ENCODE peak calls at places on chromosomes 16 and 17, in ten cellular contexts. One of them, this sample, is unnamed.

GRCh38 chr16:6977906-6978305 is 354.7 kb upstream of the RBFOX1 start:
- DNase-seq in fibroblast of pulmonary artery: no peak
- DNase-seq in AG20443: no peak
- DNase-seq in anterior cingulate cortex: no peak
- DNase-seq in RWPE1: no peak
- DNase-seq in HFFc6: no peak
- DNase-seq in stromal cell of bone marrow: no peak
- DNase-seq in KBM-7: no peak
- DNase-seq in HCEC 1CT: no peak
- DNase-seq in progenitor cell of endocrine pancreas: no peak
- DNase-seq in this sample: no peak

GRCh38 chr16:49700928-49701685 is 154.8 kb downstream of the ZNF423 start:
- DNase-seq in RWPE1: no peak
- DNase-seq in HFFc6: no peak
- DNase-seq in anterior cingulate cortex: no peak
- DNase-seq in stromal cell of bone marrow: peak
- DNase-seq in fibroblast of pulmonary artery: peak
- DNase-seq in HCEC 1CT: no peak
- DNase-seq in progenitor cell of endocrine pancreas: no peak
- DNase-seq in AG20443: no peak
- DNase-seq in KBM-7: no peak
- DNase-seq in this sample: no peak

GRCh38 chr17:74864866-74865395 is 5.2 kb upstream of the GRIN2C start:
- DNase-seq in anterior cingulate cortex: peak
- DNase-seq in RWPE1: peak
- DNase-seq in AG20443: peak
- DNase-seq in progenitor cell of endocrine pancreas: peak
- DNase-seq in fibroblast of pulmonary artery: peak
- DNase-seq in HCEC 1CT: peak
- DNase-seq in stromal cell of bone marrow: peak
- DNase-seq in HFFc6: peak
- DNase-seq in KBM-7: peak
- DNase-seq in this sample: no peak

GRCh38 chr16:82756283-82756599 is 129.5 kb downstream of the CDH13 start:
- DNase-seq in RWPE1: no peak
- DNase-seq in HCEC 1CT: peak
- DNase-seq in progenitor cell of endocrine pancreas: no peak
- DNase-seq in fibroblast of pulmonary artery: peak
- DNase-seq in KBM-7: no peak
- DNase-seq in HFFc6: peak
- DNase-seq in AG20443: peak
- DNase-seq in stromal cell of bone marrow: no peak
- DNase-seq in anterior cingulate cortex: no peak
- DNase-seq in this sample: no peak

GRCh38 chr17:81967244-81967532 is 6.2 kb upstream of the NOTUM start:
- DNase-seq in RWPE1: no peak
- DNase-seq in fibroblast of pulmonary artery: no peak
- DNase-seq in HCEC 1CT: no peak
- DNase-seq in HFFc6: no peak
- DNase-seq in KBM-7: no peak
- DNase-seq in progenitor cell of endocrine pancreas: no peak
- DNase-seq in anterior cingulate cortex: no peak
- DNase-seq in AG20443: no peak
- DNase-seq in stromal cell of bone marrow: no peak
- DNase-seq in this sample: no peak

GRCh38 chr16:27223701-27224100 is 20.4 kb downstream of the KDM8 start:
- DNase-seq in fibroblast of pulmonary artery: no peak
- DNase-seq in anterior cingulate cortex: no peak
- DNase-seq in progenitor cell of endocrine pancreas: no peak
- DNase-seq in stromal cell of bone marrow: no peak
- DNase-seq in RWPE1: no peak
- DNase-seq in HFFc6: no peak
- DNase-seq in KBM-7: no peak
- DNase-seq in AG20443: no peak
- DNase-seq in HCEC 1CT: no peak
- DNase-seq in this sample: no peak

GRCh38 chr16:22210285-22210684 is 4.2 kb downstream of the EEF2K start:
- DNase-seq in HCEC 1CT: no peak
- DNase-seq in RWPE1: no peak
- DNase-seq in anterior cingulate cortex: no peak
- DNase-seq in HFFc6: no peak
- DNase-seq in KBM-7: no peak
- DNase-seq in stromal cell of bone marrow: no peak
- DNase-seq in progenitor cell of endocrine pancreas: no peak
- DNase-seq in fibroblast of pulmonary artery: no peak
- DNase-seq in AG20443: no peak
- DNase-seq in this sample: no peak

GRCh38 chr17:33142703-33143299 is 150.3 kb downstream of the ASIC2 start:
- DNase-seq in RWPE1: peak
- DNase-seq in stromal cell of bone marrow: peak
- DNase-seq in progenitor cell of endocrine pancreas: peak
- DNase-seq in fibroblast of pulmonary artery: peak
- DNase-seq in KBM-7: peak
- DNase-seq in AG20443: peak
- DNase-seq in HCEC 1CT: no peak
- DNase-seq in anterior cingulate cortex: no peak
- DNase-seq in HFFc6: no peak
- DNase-seq in this sample: no peak

GRCh38 chr16:14284930-14285541 is 213.9 kb downstream of the MRTFB start:
- DNase-seq in HFFc6: peak
- DNase-seq in HCEC 1CT: peak
- DNase-seq in RWPE1: peak
- DNase-seq in fibroblast of pulmonary artery: peak
- DNase-seq in progenitor cell of endocrine pancreas: no peak
- DNase-seq in AG20443: peak
- DNase-seq in stromal cell of bone marrow: no peak
- DNase-seq in KBM-7: peak
- DNase-seq in anterior cingulate cortex: peak
- DNase-seq in this sample: no peak

GRCh38 chr17:80888276-80889160 is 103.1 kb upstream of the CHMP6 start:
- DNase-seq in progenitor cell of endocrine pancreas: no peak
- DNase-seq in anterior cingulate cortex: no peak
- DNase-seq in fibroblast of pulmonary artery: no peak
- DNase-seq in KBM-7: no peak
- DNase-seq in HCEC 1CT: no peak
- DNase-seq in RWPE1: no peak
- DNase-seq in HFFc6: no peak
- DNase-seq in stromal cell of bone marrow: no peak
- DNase-seq in AG20443: no peak
- DNase-seq in this sample: no peak

This sample was measured in GM04503.